ENCODE peak calls at places on chromosomes 4 and X, in five cellular contexts. One of them, this sample, is unnamed.

GRCh38 chr4:113673450-113673849 is 88.1 kb downstream of the CAMK2D start:
- DNase-seq in AG10803: no peak
- DNase-seq in endothelial cell: no peak
- DNase-seq in foreskin fibroblast: peak; percentile 49
- DNase-seq in glutamatergic neuron: no peak
- DNase-seq in this sample: no peak

GRCh38 chrX:40908857-40909475 is 173.6 kb upstream of the MED14 start:
- DNase-seq in AG10803: peak; percentile 70
- DNase-seq in endothelial cell: no peak
- DNase-seq in foreskin fibroblast: peak; percentile 41
- DNase-seq in glutamatergic neuron: no peak
- DNase-seq in this sample: no peak

GRCh38 chr4:17726911-17727310 is 54.5 kb downstream of the FAM184B start:
- DNase-seq in AG10803: peak; percentile 3
- DNase-seq in endothelial cell: no peak
- DNase-seq in foreskin fibroblast: peak; percentile 19
- DNase-seq in glutamatergic neuron: no peak
- DNase-seq in this sample: no peak

GRCh38 chr4:170854097-170854496 is 764.3 kb upstream of the AADAT start:
- DNase-seq in AG10803: no peak
- DNase-seq in endothelial cell: no peak
- DNase-seq in foreskin fibroblast: no peak
- DNase-seq in glutamatergic neuron: no peak
- DNase-seq in this sample: no peak

GRCh38 chrX:124641737-124642491 is 295.6 kb downstream of the SH2D1A start:
- DNase-seq in AG10803: no peak
- DNase-seq in endothelial cell: no peak
- DNase-seq in foreskin fibroblast: no peak
- DNase-seq in glutamatergic neuron: no peak
- DNase-seq in this sample: no peak

GRCh38 chr4:102665527-102665926 is 95.2 kb downstream of the MANBA start:
- DNase-seq in AG10803: peak; percentile 33
- DNase-seq in endothelial cell: no peak
- DNase-seq in foreskin fibroblast: no peak
- DNase-seq in glutamatergic neuron: no peak
- DNase-seq in this sample: no peak

GRCh38 chr4:139711461-139711860 is 45.8 kb downstream of the MGST2 start:
- DNase-seq in AG10803: peak; percentile 16
- DNase-seq in endothelial cell: no peak
- DNase-seq in foreskin fibroblast: no peak
- DNase-seq in glutamatergic neuron: no peak
- DNase-seq in this sample: no peak

GRCh38 chr4:76850010-76850441 is 47.9 kb downstream of the SOWAHB start:
- DNase-seq in AG10803: peak; percentile 81
- DNase-seq in endothelial cell: no peak
- DNase-seq in foreskin fibroblast: peak; percentile 91
- DNase-seq in glutamatergic neuron: no peak
- DNase-seq in this sample: no peak

GRCh38 chr4:64539234-64539849 is 130.1 kb upstream of the TECRL start:
- DNase-seq in AG10803: peak; percentile 58
- DNase-seq in endothelial cell: peak; percentile 64
- DNase-seq in foreskin fibroblast: peak; percentile 39
- DNase-seq in glutamatergic neuron: peak; percentile 38
- DNase-seq in this sample: peak; percentile 61

GRCh38 chrX:130810561-130810960 is 92.4 kb downstream of the ENOX2 start:
- DNase-seq in AG10803: no peak
- DNase-seq in endothelial cell: no peak
- DNase-seq in foreskin fibroblast: no peak
- DNase-seq in glutamatergic neuron: no peak
- DNase-seq in this sample: no peak

GRCh38 chr4:80507077-80507476 is 171.5 kb downstream of the CFAP299 start:
- DNase-seq in AG10803: no peak
- DNase-seq in endothelial cell: no peak
- DNase-seq in foreskin fibroblast: no peak
- DNase-seq in glutamatergic neuron: no peak
- DNase-seq in this sample: no peak

GRCh38 chr4:11603594-11604194 is 175.0 kb upstream of the HS3ST1 start:
- DNase-seq in AG10803: no peak
- DNase-seq in endothelial cell: no peak
- DNase-seq in foreskin fibroblast: no peak
- DNase-seq in glutamatergic neuron: no peak
- DNase-seq in this sample: no peak

GRCh38 chr4:109171098-109171497 is 131.4 kb downstream of the COL25A1 start:
- DNase-seq in AG10803: no peak
- DNase-seq in endothelial cell: no peak
- DNase-seq in foreskin fibroblast: peak; percentile 64
- DNase-seq in glutamatergic neuron: no peak
- DNase-seq in this sample: no peak

GRCh38 chrX:68939868-68940267 is 111.0 kb downstream of the EFNB1 start:
- DNase-seq in AG10803: no peak
- DNase-seq in endothelial cell: no peak
- DNase-seq in foreskin fibroblast: no peak
- DNase-seq in glutamatergic neuron: no peak
- DNase-seq in this sample: no peak

GRCh38 chr4:138035781-138036258 is 206.3 kb downstream of the SLC7A11 start:
- DNase-seq in AG10803: peak; percentile 73
- DNase-seq in endothelial cell: peak; percentile 31
- DNase-seq in foreskin fibroblast: peak; percentile 84
- DNase-seq in glutamatergic neuron: no peak
- DNase-seq in this sample: peak; percentile 16
- TF ChIP-seq CTCF in AG10803: peak; percentile 76
- TF ChIP-seq CTCF in endothelial cell: no peak
- TF ChIP-seq CTCF in foreskin fibroblast: peak; percentile 52
- TF ChIP-seq CTCF in glutamatergic neuron: peak; percentile 50
- TF ChIP-seq CTCF in this sample: peak; percentile 51

DNA sequence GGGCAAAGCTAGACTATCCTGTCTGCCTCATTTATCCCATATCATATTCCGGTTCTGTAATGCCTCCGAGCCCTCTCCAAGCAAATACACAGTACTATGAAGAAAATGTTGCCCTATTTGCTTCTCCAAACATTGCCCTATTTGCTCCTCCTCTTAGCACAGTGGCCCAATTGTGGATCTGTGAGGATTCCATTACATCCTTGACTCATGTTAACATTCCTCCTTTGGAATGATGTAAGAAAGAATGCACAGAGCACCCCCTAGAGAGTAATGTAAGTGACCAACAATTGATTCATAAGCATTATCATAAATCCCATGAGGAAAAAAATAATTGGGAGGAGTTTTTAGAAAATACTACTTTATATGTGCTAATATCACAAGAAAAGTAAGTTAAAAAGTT is 11.3 kb upstream of the BTC start:
- DNase-seq in AG10803: peak; percentile 27
- DNase-seq in endothelial cell: no peak
- DNase-seq in foreskin fibroblast: peak; percentile 41
- DNase-seq in glutamatergic neuron: no peak
- DNase-seq in this sample: no peak
- TF ChIP-seq CTCF in AG10803: no peak
- TF ChIP-seq CTCF in endothelial cell: no peak
- TF ChIP-seq CTCF in foreskin fibroblast: no peak
- TF ChIP-seq CTCF in glutamatergic neuron: no peak
- TF ChIP-seq CTCF in this sample: no peak

GRCh38 chr4:78648639-78649363 is 97.2 kb downstream of the ANXA3 start:
- DNase-seq in AG10803: no peak
- DNase-seq in endothelial cell: no peak
- DNase-seq in foreskin fibroblast: no peak
- DNase-seq in glutamatergic neuron: no peak
- DNase-seq in this sample: no peak
- TF ChIP-seq CTCF in AG10803: no peak
- TF ChIP-seq CTCF in endothelial cell: no peak
- TF ChIP-seq CTCF in foreskin fibroblast: no peak
- TF ChIP-seq CTCF in glutamatergic neuron: no peak
- TF ChIP-seq CTCF in this sample: no peak

DNA sequence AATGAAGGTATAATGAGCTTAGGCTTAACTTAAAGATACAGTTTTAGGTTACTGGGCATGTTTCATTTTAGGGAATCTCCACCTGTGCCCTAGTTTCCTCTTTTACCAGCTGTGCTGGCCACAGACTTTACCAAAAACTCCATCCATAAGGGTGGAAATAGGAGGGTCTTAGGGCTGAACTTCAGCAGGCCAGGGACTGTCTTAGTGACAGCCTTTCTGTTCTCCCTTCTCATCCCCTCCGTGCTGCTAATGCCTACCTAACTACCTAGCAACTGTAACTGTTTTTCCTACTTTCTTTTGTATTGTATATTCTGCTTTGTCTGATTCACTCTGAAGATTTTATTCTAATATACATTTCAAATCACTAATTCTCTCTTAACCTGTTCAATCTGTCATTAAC is 1375.3 kb downstream of the PCDH18 start:
- DNase-seq in AG10803: no peak
- DNase-seq in endothelial cell: no peak
- DNase-seq in foreskin fibroblast: no peak
- DNase-seq in glutamatergic neuron: no peak
- DNase-seq in this sample: no peak
- TF ChIP-seq CTCF in AG10803: no peak
- TF ChIP-seq CTCF in endothelial cell: no peak
- TF ChIP-seq CTCF in foreskin fibroblast: no peak
- TF ChIP-seq CTCF in glutamatergic neuron: no peak
- TF ChIP-seq CTCF in this sample: no peak

GRCh38 chr4:136355970-136356369 is 1176.3 kb downstream of the PCDH18 start:
- DNase-seq in AG10803: no peak
- DNase-seq in endothelial cell: no peak
- DNase-seq in foreskin fibroblast: no peak
- DNase-seq in glutamatergic neuron: no peak
- DNase-seq in this sample: no peak
- TF ChIP-seq CTCF in AG10803: no peak
- TF ChIP-seq CTCF in endothelial cell: no peak
- TF ChIP-seq CTCF in foreskin fibroblast: no peak
- TF ChIP-seq CTCF in glutamatergic neuron: no peak
- TF ChIP-seq CTCF in this sample: no peak

GRCh38 chr4:23855912-23856605 is 33.8 kb downstream of the PPARGC1A start:
- DNase-seq in AG10803: no peak
- DNase-seq in endothelial cell: no peak
- DNase-seq in foreskin fibroblast: peak; percentile 69
- DNase-seq in glutamatergic neuron: no peak
- DNase-seq in this sample: no peak

GRCh38 chr4:23861897-23862296 is 27.9 kb downstream of the PPARGC1A start:
- DNase-seq in AG10803: no peak
- DNase-seq in endothelial cell: no peak
- DNase-seq in foreskin fibroblast: no peak
- DNase-seq in glutamatergic neuron: no peak
- DNase-seq in this sample: no peak

GRCh38 chr4:23853986-23854385 is 35.9 kb downstream of the PPARGC1A start:
- DNase-seq in AG10803: no peak
- DNase-seq in endothelial cell: no peak
- DNase-seq in foreskin fibroblast: no peak
- DNase-seq in glutamatergic neuron: no peak
- DNase-seq in this sample: no peak

GRCh38 chr4:23856630-23857029 is 33.2 kb downstream of the PPARGC1A start:
- DNase-seq in AG10803: no peak
- DNase-seq in endothelial cell: no peak
- DNase-seq in foreskin fibroblast: no peak
- DNase-seq in glutamatergic neuron: no peak
- DNase-seq in this sample: no peak

GRCh38 chr4:23857353-23857752 is 32.5 kb downstream of the PPARGC1A start:
- DNase-seq in AG10803: peak; percentile 28
- DNase-seq in endothelial cell: no peak
- DNase-seq in foreskin fibroblast: peak; percentile 64
- DNase-seq in glutamatergic neuron: no peak
- DNase-seq in this sample: no peak
- TF ChIP-seq CTCF in AG10803: peak; percentile 37
- TF ChIP-seq CTCF in endothelial cell: no peak
- TF ChIP-seq CTCF in foreskin fibroblast: peak; percentile 13
- TF ChIP-seq CTCF in glutamatergic neuron: no peak
- TF ChIP-seq CTCF in this sample: no peak

DNA sequence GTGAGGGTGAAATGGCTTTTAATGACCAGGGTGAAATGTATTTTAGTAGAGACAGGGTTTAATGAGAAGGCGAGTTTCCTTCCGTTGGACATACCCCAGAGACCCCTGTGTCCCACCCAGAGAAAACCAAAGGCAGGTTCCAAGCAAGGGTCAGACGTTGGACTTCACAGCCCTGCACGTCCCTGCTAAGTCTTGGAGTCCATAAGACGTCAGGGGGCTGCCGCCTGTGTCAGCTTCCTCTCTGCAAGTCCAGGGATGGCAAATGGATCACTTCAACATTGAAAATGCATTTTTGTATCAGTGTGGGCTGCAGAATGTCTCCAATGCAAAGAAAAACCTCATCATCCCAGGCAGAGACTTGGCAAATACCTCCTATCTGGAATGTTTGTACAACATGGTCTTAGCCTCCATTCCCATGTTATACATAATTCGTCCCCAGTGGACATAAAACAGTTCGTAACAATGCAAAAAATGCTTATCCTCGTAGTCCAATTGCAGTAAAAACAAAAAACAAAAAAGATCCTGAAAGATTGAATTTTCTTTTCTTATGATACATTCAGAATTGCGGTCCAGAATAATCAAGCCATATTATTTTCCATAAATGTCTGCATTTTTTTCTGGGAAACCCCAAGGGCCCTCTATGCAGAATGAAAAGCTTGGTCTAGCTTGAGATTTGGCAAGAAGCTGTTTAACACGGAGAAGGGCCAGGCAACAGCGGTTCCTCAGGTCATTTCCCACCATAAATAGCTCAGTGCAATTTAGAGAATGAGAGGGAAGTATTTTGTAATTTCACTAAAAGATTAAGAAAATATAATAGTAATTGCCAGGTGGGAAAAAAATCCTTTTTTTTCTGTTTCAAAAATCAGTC is 191.0 kb downstream of the SHOX start:
- DNase-seq in AG10803: no peak
- DNase-seq in endothelial cell: no peak
- DNase-seq in foreskin fibroblast: no peak
- DNase-seq in glutamatergic neuron: no peak
- DNase-seq in this sample: no peak
- TF ChIP-seq CTCF in AG10803: no peak
- TF ChIP-seq CTCF in endothelial cell: no peak
- TF ChIP-seq CTCF in foreskin fibroblast: no peak
- TF ChIP-seq CTCF in glutamatergic neuron: no peak
- TF ChIP-seq CTCF in this sample: no peak

DNA sequence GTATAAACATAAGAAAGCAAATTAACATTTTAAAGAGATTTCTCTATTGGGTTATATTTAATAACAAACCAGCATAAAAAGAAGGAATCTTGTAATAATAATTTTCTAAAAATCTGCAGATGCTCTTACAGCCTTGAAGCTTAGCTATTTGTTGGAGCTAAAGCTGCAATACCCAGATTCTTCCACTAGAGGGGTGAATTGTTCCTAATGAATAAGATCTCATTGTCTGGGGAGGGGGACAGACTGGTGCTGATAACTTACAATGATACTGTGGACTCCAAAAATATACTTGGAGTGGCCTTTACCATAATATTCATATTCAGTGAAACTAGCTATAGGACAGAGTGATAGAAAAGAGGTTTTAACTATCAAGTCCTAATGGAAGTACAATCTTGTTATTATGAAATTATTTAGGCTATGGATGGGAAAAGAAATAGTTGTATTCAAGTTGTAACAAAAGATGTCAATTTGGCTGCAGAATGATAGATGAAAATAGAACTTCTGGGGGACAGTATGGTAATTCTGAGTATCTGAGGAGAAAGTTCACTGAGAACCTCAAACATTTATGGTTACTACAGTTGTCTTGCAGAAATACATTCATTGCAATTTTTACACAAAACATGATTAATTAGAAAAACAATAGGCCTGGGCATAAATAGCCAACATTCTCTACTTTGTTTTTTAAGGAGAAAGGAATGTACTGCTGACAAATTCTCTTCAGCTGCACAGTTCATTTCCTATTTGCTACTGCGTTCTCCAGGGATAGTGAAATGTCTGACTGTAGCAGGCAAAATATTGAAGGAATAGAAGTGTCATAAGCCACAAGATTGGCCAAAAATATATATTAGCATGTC is 443.3 kb downstream of the GBA3 start:
- DNase-seq in AG10803: peak; percentile 30
- DNase-seq in endothelial cell: peak; percentile 43
- DNase-seq in foreskin fibroblast: peak; percentile 48
- DNase-seq in glutamatergic neuron: no peak
- DNase-seq in this sample: peak; percentile 29
- TF ChIP-seq CTCF in AG10803: peak; percentile 82
- TF ChIP-seq CTCF in endothelial cell: peak; percentile 95
- TF ChIP-seq CTCF in foreskin fibroblast: peak; percentile 70
- TF ChIP-seq CTCF in glutamatergic neuron: peak; percentile 96
- TF ChIP-seq CTCF in this sample: peak; percentile 92